ENCODE peak calls at places on chromosomes 1 and 21, in six cellular contexts. One of them, this sample, is unnamed.
A peak's percentile ranks its signal among the peaks of the same experiment; 100 is the strongest.

GRCh38 chr1:42176902-42177519 is 12.5 kb upstream of the GUCA2A start:
- DNase-seq in DND-41: no peak
- DNase-seq in GM23248: peak; percentile 63
- DNase-seq in GM23338: peak; percentile 89
- DNase-seq in endothelial cell of umbilical vein: peak; percentile 66
- DNase-seq in fibroblast of lung: peak; percentile 63
- DNase-seq in this sample: peak; percentile 44

GRCh38 chr1:27519341-27520258 is 29.6 kb upstream of the WASF2 start:
- DNase-seq in DND-41: no peak
- DNase-seq in GM23248: no peak
- DNase-seq in GM23338: no peak
- DNase-seq in endothelial cell of umbilical vein: no peak
- DNase-seq in fibroblast of lung: no peak
- DNase-seq in this sample: no peak

GRCh38 chr1:79848316-79848715 is 841.8 kb upstream of the ADGRL4 start:
- DNase-seq in DND-41: no peak
- DNase-seq in GM23248: no peak
- DNase-seq in GM23338: no peak
- DNase-seq in endothelial cell of umbilical vein: no peak
- DNase-seq in fibroblast of lung: no peak
- DNase-seq in this sample: peak; percentile 61

GRCh38 chr1:47651311-47652089 is 213.7 kb downstream of the FOXD2 start:
- DNase-seq in DND-41: no peak
- DNase-seq in GM23248: no peak
- DNase-seq in GM23338: no peak
- DNase-seq in endothelial cell of umbilical vein: no peak
- DNase-seq in fibroblast of lung: no peak
- DNase-seq in this sample: no peak

GRCh38 chr1:10860682-10861081 is 64.2 kb upstream of the CASZ1 start:
- DNase-seq in DND-41: no peak
- DNase-seq in GM23248: no peak
- DNase-seq in GM23338: no peak
- DNase-seq in endothelial cell of umbilical vein: no peak
- DNase-seq in fibroblast of lung: no peak
- DNase-seq in this sample: no peak

GRCh38 chr1:25873120-25873519 is 2.4 kb downstream of the PAQR7 start:
- DNase-seq in DND-41: no peak
- DNase-seq in GM23248: peak; percentile 41
- DNase-seq in GM23338: no peak
- DNase-seq in endothelial cell of umbilical vein: no peak
- DNase-seq in fibroblast of lung: no peak
- DNase-seq in this sample: no peak

GRCh38 chr1:228141871-228142615 is 2.0 kb downstream of the GUK1 start:
- DNase-seq in DND-41: peak; percentile 78
- DNase-seq in GM23248: no peak
- DNase-seq in GM23338: no peak
- DNase-seq in endothelial cell of umbilical vein: peak; percentile 42
- DNase-seq in fibroblast of lung: no peak
- DNase-seq in this sample: no peak

GRCh38 chr1:239616686-239617085 is 230.3 kb downstream of the CHRM3 start:
- DNase-seq in DND-41: no peak
- DNase-seq in GM23248: no peak
- DNase-seq in GM23338: no peak
- DNase-seq in endothelial cell of umbilical vein: no peak
- DNase-seq in fibroblast of lung: no peak
- DNase-seq in this sample: no peak

GRCh38 chr1:103457856-103458255 is 67.6 kb upstream of the RNPC3 start:
- DNase-seq in DND-41: no peak
- DNase-seq in GM23248: no peak
- DNase-seq in GM23338: peak; percentile 84
- DNase-seq in endothelial cell of umbilical vein: no peak
- DNase-seq in fibroblast of lung: no peak
- DNase-seq in this sample: no peak

GRCh38 chr1:156795787-156796186 is 20.9 kb downstream of the SH2D2A start:
- DNase-seq in DND-41: no peak
- DNase-seq in GM23248: no peak
- DNase-seq in GM23338: no peak
- DNase-seq in endothelial cell of umbilical vein: no peak
- DNase-seq in fibroblast of lung: no peak
- DNase-seq in this sample: no peak

GRCh38 chr1:151944859-151945575 is 35.7 kb upstream of the THEM4 start:
- DNase-seq in DND-41: no peak
- DNase-seq in GM23248: peak; percentile 35
- DNase-seq in GM23338: no peak
- DNase-seq in endothelial cell of umbilical vein: no peak
- DNase-seq in fibroblast of lung: no peak
- DNase-seq in this sample: no peak

GRCh38 chr1:86460998-86461397 is 7.7 kb upstream of the CLCA1 start:
- DNase-seq in DND-41: no peak
- DNase-seq in GM23248: no peak
- DNase-seq in GM23338: no peak
- DNase-seq in endothelial cell of umbilical vein: no peak
- DNase-seq in fibroblast of lung: no peak
- DNase-seq in this sample: no peak

GRCh38 chr1:159826436-159827101 is at the start of gene SLAMF8:
- DNase-seq in DND-41: peak; percentile 65
- DNase-seq in GM23248: peak; percentile 40
- DNase-seq in GM23338: no peak
- DNase-seq in endothelial cell of umbilical vein: no peak
- DNase-seq in fibroblast of lung: no peak
- DNase-seq in this sample: no peak

GRCh38 chr1:190168116-190168515 is 309.5 kb downstream of the BRINP3 start:
- DNase-seq in DND-41: no peak
- DNase-seq in GM23248: no peak
- DNase-seq in GM23338: no peak
- DNase-seq in endothelial cell of umbilical vein: peak; percentile 30
- DNase-seq in fibroblast of lung: peak; percentile 47
- DNase-seq in this sample: peak; percentile 2

GRCh38 chr21:15140321-15141019 is 75.7 kb upstream of the NRIP1 start:
- DNase-seq in DND-41: no peak
- DNase-seq in GM23248: no peak
- DNase-seq in GM23338: no peak
- DNase-seq in endothelial cell of umbilical vein: peak; percentile 3
- DNase-seq in fibroblast of lung: peak; percentile 13
- DNase-seq in this sample: no peak

GRCh38 chr1:116435806-116436486 is 62.9 kb downstream of the ATP1A1 start:
- DNase-seq in DND-41: no peak
- DNase-seq in GM23248: no peak
- DNase-seq in GM23338: no peak
- DNase-seq in endothelial cell of umbilical vein: no peak
- DNase-seq in fibroblast of lung: no peak
- DNase-seq in this sample: no peak

GRCh38 chr1:192158181-192158580 is at the start of gene RGS18:
- DNase-seq in DND-41: no peak
- DNase-seq in GM23248: no peak
- DNase-seq in GM23338: no peak
- DNase-seq in endothelial cell of umbilical vein: no peak
- DNase-seq in fibroblast of lung: peak; percentile 81
- DNase-seq in this sample: no peak

GRCh38 chr1:16915627-16915973 is 6.1 kb upstream of the CROCC start:
- DNase-seq in DND-41: no peak
- DNase-seq in GM23248: peak; percentile 50
- DNase-seq in GM23338: peak; percentile 65
- DNase-seq in endothelial cell of umbilical vein: no peak
- DNase-seq in fibroblast of lung: no peak
- DNase-seq in this sample: no peak

GRCh38 chr1:28950449-28950848 is 36.1 kb downstream of the EPB41 start:
- DNase-seq in DND-41: no peak
- DNase-seq in GM23248: no peak
- DNase-seq in GM23338: no peak
- DNase-seq in endothelial cell of umbilical vein: no peak
- DNase-seq in fibroblast of lung: no peak
- DNase-seq in this sample: no peak

GRCh38 chr21:42162831-42163510 is 56.0 kb upstream of the ABCG1 start:
- DNase-seq in DND-41: peak; percentile 33
- DNase-seq in GM23248: peak; percentile 16
- DNase-seq in GM23338: no peak
- DNase-seq in endothelial cell of umbilical vein: no peak
- DNase-seq in fibroblast of lung: peak; percentile 14
- DNase-seq in this sample: no peak

GRCh38 chr1:38077523-38078147 is 31.0 kb upstream of the POU3F1 start:
- DNase-seq in DND-41: no peak
- DNase-seq in GM23248: peak; percentile 43
- DNase-seq in GM23338: no peak
- DNase-seq in endothelial cell of umbilical vein: no peak
- DNase-seq in fibroblast of lung: peak; percentile 9
- DNase-seq in this sample: no peak

GRCh38 chr1:1088036-1088800 is 14.1 kb upstream of the RNF223 start:
- DNase-seq in DND-41: no peak
- DNase-seq in GM23248: no peak
- DNase-seq in GM23338: no peak
- DNase-seq in endothelial cell of umbilical vein: no peak
- DNase-seq in fibroblast of lung: no peak
- DNase-seq in this sample: no peak

GRCh38 chr21:15001773-15002647 is 62.8 kb downstream of the NRIP1 start:
- DNase-seq in DND-41: no peak
- DNase-seq in GM23248: no peak
- DNase-seq in GM23338: peak; percentile 18
- DNase-seq in endothelial cell of umbilical vein: no peak
- DNase-seq in fibroblast of lung: no peak
- DNase-seq in this sample: no peak

GRCh38 chr1:214292317-214292716 is 11.4 kb downstream of the SMYD2 start:
- DNase-seq in DND-41: no peak
- DNase-seq in GM23248: peak; percentile 59
- DNase-seq in GM23338: no peak
- DNase-seq in endothelial cell of umbilical vein: no peak
- DNase-seq in fibroblast of lung: peak; percentile 29
- DNase-seq in this sample: no peak

GRCh38 chr21:45308211-45309068 is 20.7 kb upstream of the POFUT2 start:
- DNase-seq in DND-41: no peak
- DNase-seq in GM23248: no peak
- DNase-seq in GM23338: no peak
- DNase-seq in endothelial cell of umbilical vein: no peak
- DNase-seq in fibroblast of lung: peak; percentile 95
- DNase-seq in this sample: no peak
- H3K4me2 ChIP-seq in DND-41: no peak overlapping the region
- H3K4me2 ChIP-seq in GM23248: no peak overlapping the region
- H3K4me2 ChIP-seq in GM23338: no peak overlapping the region
- H3K4me2 ChIP-seq in endothelial cell of umbilical vein: no peak overlapping the region
- H3K4me2 ChIP-seq in fibroblast of lung: no peak overlapping the region
- H3K4me2 ChIP-seq in this sample: no peak overlapping the region

GRCh38 chr21:36322083-36322424 is 2.1 kb downstream of the MORC3 start:
- DNase-seq in DND-41: no peak
- DNase-seq in GM23248: no peak
- DNase-seq in GM23338: no peak
- DNase-seq in endothelial cell of umbilical vein: no peak
- DNase-seq in fibroblast of lung: no peak
- DNase-seq in this sample: no peak
- H3K4me3 ChIP-seq in DND-41: no peak overlapping the region
- H3K4me3 ChIP-seq in GM23248: peak overlapping the region; percentile 92
- H3K4me3 ChIP-seq in GM23338: peak overlapping the region; percentile 57
- H3K4me3 ChIP-seq in endothelial cell of umbilical vein: no peak overlapping the region
- H3K4me3 ChIP-seq in fibroblast of lung: peak overlapping the region; percentile 67
- H3K4me3 ChIP-seq in this sample: peak overlapping the region; percentile 63

DNA sequence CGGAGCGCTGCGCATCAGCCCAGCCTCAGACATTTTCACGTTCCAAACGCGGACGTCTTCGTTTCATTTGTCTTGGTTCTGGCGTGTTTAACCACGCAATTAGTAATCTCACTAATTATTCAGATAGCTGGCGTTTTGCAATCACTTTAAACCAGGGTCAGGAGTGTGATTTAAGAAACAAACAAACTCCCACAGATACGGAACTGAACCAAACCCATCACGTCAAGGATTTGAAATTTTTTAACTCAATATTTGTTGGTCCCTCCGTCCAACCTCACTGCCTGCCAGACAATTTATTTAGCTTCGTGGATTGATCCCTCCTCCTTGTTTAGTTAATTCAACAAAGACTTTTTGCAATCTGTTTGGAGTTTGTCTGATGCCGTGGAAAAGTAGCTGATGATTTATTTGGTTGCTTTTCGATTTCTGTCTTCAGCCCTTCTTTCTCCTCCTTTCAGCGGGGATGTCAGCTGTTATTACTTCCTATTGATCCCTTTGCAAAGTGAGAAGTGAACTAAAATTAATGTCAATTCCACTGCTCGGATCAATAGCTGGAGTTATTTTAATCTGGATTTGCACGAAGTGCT is 4.1 kb downstream of the RNF220 start:
- DNase-seq in DND-41: no peak
- DNase-seq in GM23248: no peak
- DNase-seq in GM23338: no peak
- DNase-seq in endothelial cell of umbilical vein: no peak
- DNase-seq in fibroblast of lung: peak; percentile 21
- DNase-seq in this sample: no peak
- TF ChIP-seq EZH2 in DND-41: no peak
- TF ChIP-seq EZH2 in GM23248: peak; percentile 89
- TF ChIP-seq EZH2 in GM23338: no peak
- TF ChIP-seq EZH2 in endothelial cell of umbilical vein: no peak
- TF ChIP-seq EZH2 in fibroblast of lung: peak; percentile 83
- TF ChIP-seq EZH2 in this sample: no peak

GRCh38 chr1:210328746-210329488 is at the start of gene HHAT:
- DNase-seq in DND-41: peak; percentile 82
- DNase-seq in GM23248: peak; percentile 86
- DNase-seq in GM23338: peak; percentile 82
- DNase-seq in endothelial cell of umbilical vein: peak; percentile 59
- DNase-seq in fibroblast of lung: peak; percentile 64
- DNase-seq in this sample: peak; percentile 86
- H3K4me2 ChIP-seq in DND-41: peak within 1 kb of the TSS; percentile 66
- H3K4me2 ChIP-seq in GM23248: peak within 1 kb of the TSS; percentile 84
- H3K4me2 ChIP-seq in GM23338: peak within 1 kb of the TSS; percentile 93
- H3K4me2 ChIP-seq in endothelial cell of umbilical vein: peak within 1 kb of the TSS; percentile 92
- H3K4me2 ChIP-seq in fibroblast of lung: peak within 1 kb of the TSS; percentile 80
- H3K4me2 ChIP-seq in this sample: peak within 1 kb of the TSS; percentile 99

DNA sequence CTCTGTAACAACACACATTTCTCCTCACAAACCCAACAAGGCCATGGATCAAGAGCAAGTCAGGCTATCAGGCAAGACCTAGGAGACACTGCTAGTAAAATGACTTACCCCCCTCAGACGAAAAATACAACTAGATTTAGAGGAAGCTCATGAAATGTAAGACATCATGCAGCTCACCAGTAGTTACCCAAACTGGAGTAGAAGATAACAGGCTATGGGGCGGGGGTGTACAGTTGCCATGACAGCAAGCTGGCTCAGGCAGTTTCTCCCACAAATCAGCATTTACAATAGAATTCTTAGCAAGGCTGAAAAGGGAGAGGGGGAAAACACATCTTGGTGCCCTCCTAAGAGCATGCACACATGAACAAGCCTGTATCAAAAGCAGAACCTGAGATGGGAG is 13.9 kb downstream of the TPM3 start:
- DNase-seq in DND-41: no peak
- DNase-seq in GM23248: peak; percentile 24
- DNase-seq in GM23338: no peak
- DNase-seq in endothelial cell of umbilical vein: no peak
- DNase-seq in fibroblast of lung: no peak
- DNase-seq in this sample: no peak
- H3K4me3 ChIP-seq in DND-41: no peak overlapping the region
- H3K4me3 ChIP-seq in GM23248: no peak overlapping the region
- H3K4me3 ChIP-seq in GM23338: no peak overlapping the region
- H3K4me3 ChIP-seq in endothelial cell of umbilical vein: no peak overlapping the region
- H3K4me3 ChIP-seq in fibroblast of lung: no peak overlapping the region
- H3K4me3 ChIP-seq in this sample: no peak overlapping the region

This sample was measured in PC-9.